ENCODE peak calls at places on chromosomes 4 and X, in eight cellular contexts. F, T, V, H, L, I, O and C are unnamed samples.

GRCh38 chr4:121238461-121238860 is 74.3 kb upstream of the TNIP3 start:
- DNase-seq in I (no peak), L (no peak), V (no peak), F (no peak), T (no peak), O (no peak), H (no peak), C (no peak)

GRCh38 chr4:52711834-52712171 is 39.4 kb downstream of the ERVMER34-1 start:
- DNase-seq in H (no peak), L (no peak), O (no peak), V (no peak), I (no peak), T (no peak), F (no peak), C (no peak)

GRCh38 chrX:136781180-136781797 is 557 bp upstream of the ARHGEF6 start:
- DNase-seq in V (no peak), T (no peak), L (peak; percentile 30), I (no peak), H (no peak), F (no peak), O (no peak), C (no peak)

GRCh38 chr4:6105311-6105911 is 87.2 kb upstream of the C4orf50 start:
- DNase-seq in V (no peak), T (peak; percentile 61), O (no peak), I (no peak), F (no peak), H (no peak), L (no peak), C (no peak)

GRCh38 chr4:76813070-76813469 is 84.9 kb downstream of the SOWAHB start:
- DNase-seq in F (no peak), L (no peak), O (no peak), V (no peak), I (no peak), T (no peak), H (no peak), C (no peak)

GRCh38 chr4:3340703-3341088 is 47.9 kb downstream of the RGS12 start:
- DNase-seq in O (no peak), F (no peak), H (no peak), L (no peak), T (no peak), V (no peak), I (no peak), C (no peak)

GRCh38 chr4:150773729-150774449 is 191.9 kb downstream of the MAB21L2 start:
- DNase-seq in O (no peak), V (no peak), T (no peak), L (no peak), F (no peak), I (no peak), H (no peak), C (no peak)

GRCh38 chr4:100789991-100790390 is 272.2 kb upstream of the EMCN start:
- DNase-seq in F (no peak), H (no peak), T (no peak), I (no peak), O (no peak), L (no peak), V (no peak), C (no peak)

GRCh38 chrX:68432648-68433047 is 647 bp downstream of the OPHN1 start:
- DNase-seq in H (no peak), T (no peak), V (no peak), I (no peak), F (peak; percentile 4), O (no peak), L (no peak), C (no peak)

GRCh38 chr4:33063238-33063637 is 2343.1 kb downstream of the PCDH7 start:
- DNase-seq in H (no peak), O (no peak), I (no peak), T (no peak), L (peak; percentile 38), V (no peak), F (no peak), C (no peak)

GRCh38 chrX:17376381-17377046 is 1.5 kb downstream of the NHS start:
- DNase-seq in F (no peak), L (peak; percentile 6), T (no peak), V (no peak), I (no peak), O (no peak), H (no peak), C (no peak)

GRCh38 chr4:114654607-114655006 is 56.0 kb downstream of the UGT8 start:
- DNase-seq in I (no peak), T (no peak), O (no peak), F (no peak), V (no peak), H (no peak), L (no peak), C (no peak)

GRCh38 chrX:148658115-148658725 is 157.8 kb downstream of the AFF2 start:
- DNase-seq in F (no peak), O (no peak), I (no peak), L (no peak), H (no peak), V (no peak), T (no peak), C (no peak)

GRCh38 chrX:114798902-114799301 is 215.0 kb downstream of the HTR2C start:
- DNase-seq in L (peak; percentile 12), I (no peak), H (no peak), F (no peak), V (no peak), O (no peak), T (no peak), C (no peak)

GRCh38 chr4:76532810-76533209 is 97.8 kb downstream of the SHROOM3 start:
- DNase-seq in F (no peak), T (no peak), L (no peak), O (no peak), H (no peak), V (no peak), I (no peak), C (no peak)

GRCh38 chr4:112325522-112325921 is 28.4 kb downstream of the ALPK1 start:
- DNase-seq in H (no peak), I (no peak), O (no peak), T (no peak), L (no peak), F (no peak), V (no peak), C (no peak)

GRCh38 chr4:70992354-70992753 is 1.1 kb upstream of the DCK start:
- DNase-seq in V (no peak), H (no peak), F (no peak), T (no peak), L (no peak), I (no peak), O (no peak), C (peak; percentile 2)